ENCODE peak calls at places on chromosome 16, in six cellular contexts. U is B cell, I is left cardiac atrium, E is SW480, J is cardiac muscle cell, F is GF-D8. Z is an unnamed sample.

GRCh38 chr16:52545544-52546262 is 1.2 kb downstream of the TOX3 start:
- DNase-seq in U (no peak), I (no peak), E (no peak), J (peak), F (no peak), Z (no peak)

GRCh38 chr16:11668590-11669379 is 530 bp downstream of the SNN start:
- DNase-seq in U (peak), I (peak), E (no peak), J (no peak), F (no peak), Z (no peak)

GRCh38 chr16:4314532-4315184 is 1.2 kb upstream of the GLIS2 start:
- DNase-seq in U (no peak), I (peak), E (peak), J (peak), F (no peak), Z (peak)

GRCh38 chr16:27777527-27777926 is 227.6 kb downstream of the KATNIP start:
- DNase-seq in U (no peak), I (no peak), E (no peak), J (no peak), F (no peak), Z (no peak)

GRCh38 chr16:424623-425081 is 797 bp upstream of the RAB11FIP3 start:
- DNase-seq in U (no peak), I (peak), E (peak), J (no peak), F (no peak), Z (no peak)

GRCh38 chr16:68999114-68999513 is 106.3 kb upstream of the HAS3 start:
- DNase-seq in U (no peak), I (no peak), E (no peak), J (no peak), F (no peak), Z (no peak)

GRCh38 chr16:84306564-84306963 is 11.9 kb downstream of the WFDC1 start:
- DNase-seq in U (no peak), I (no peak), E (no peak), J (no peak), F (no peak), Z (no peak)

GRCh38 chr16:31268033-31268365 is 8.2 kb downstream of the ITGAM start:
- DNase-seq in U (no peak), I (no peak), E (no peak), J (no peak), F (no peak), Z (no peak)

GRCh38 chr16:14549789-14550153 is 80.3 kb downstream of the PARN start:
- DNase-seq in U (no peak), I (no peak), E (no peak), J (peak), F (no peak), Z (no peak)

GRCh38 chr16:85422124-85422373 is 191.1 kb upstream of the GSE1 start:
- DNase-seq in U (no peak), I (no peak), E (no peak), J (no peak), F (no peak), Z (no peak)

GRCh38 chr16:53614346-53614745 is 89.3 kb downstream of the RPGRIP1L start:
- DNase-seq in U (no peak), I (no peak), E (no peak), J (no peak), F (no peak), Z (no peak)

GRCh38 chr16:57536306-57537193 is at the start of gene CCDC102A:
- DNase-seq in U (peak), I (no peak), E (peak), J (peak), F (no peak), Z (peak)